ENCODE peak calls at places on chromosomes 16 and 17, in six cellular contexts. X is mesothelial cell of epicardium; Z is activated CD8-positive, alpha-beta T cell treated with anti-CD3 and anti-CD28 coated beads, Interleukin-2, amount 10 ng/mL, durations not matched to agents 7 days and 5 days; K is activated CD4-positive, alpha-beta T cell treated with anti-CD3 and anti-CD28 coated beads, Interleukin-2, amount 10 ng/mL, durations not matched to agents 7 days and 5 days; E is EH; G is GM19239. M is an unnamed sample.

GRCh38 chr16:67945392-67945933 is 1.5 kb upstream of the LCAT start:
- DNase-seq in X (no peak), K (no peak), G (no peak), Z (no peak), E (no peak), M (no peak)

GRCh38 chr16:85254051-85254450 is 141.8 kb upstream of the CIBAR2 start:
- DNase-seq in G (no peak), Z (no peak), X (no peak), E (no peak), K (no peak), M (no peak)

GRCh38 chr16:51500306-51500705 is 349.2 kb upstream of the SALL1 start:
- DNase-seq in Z (no peak), E (peak; percentile 29), G (no peak), X (no peak), K (no peak), M (no peak)

GRCh38 chr17:42288078-42288984 is at the start of gene STAT5A:
- DNase-seq in K (peak; percentile 85), X (no peak), G (peak; percentile 76), E (peak; percentile 83), Z (peak; percentile 90), M (peak; percentile 67)

GRCh38 chr16:31184888-31185287 is 4.9 kb downstream of the FUS start:
- DNase-seq in G (no peak), K (no peak), E (no peak), Z (no peak), X (no peak), M (no peak)

GRCh38 chr16:31190061-31190460 is 10.1 kb downstream of the FUS start:
- DNase-seq in Z (no peak), K (no peak), X (no peak), E (no peak), G (no peak), M (no peak)

GRCh38 chr17:28953444-28954118 is 2.3 kb upstream of the PHF12 start:
- DNase-seq in Z (peak; percentile 70), E (peak; percentile 42), X (no peak), K (peak; percentile 61), G (peak; percentile 54), M (peak; percentile 44)

GRCh38 chr16:3158498-3159314 is 23.9 kb downstream of the ZNF213 start:
- DNase-seq in X (peak; percentile 83), E (peak; percentile 87), G (peak; percentile 66), K (peak; percentile 96), Z (peak; percentile 97), M (peak; percentile 55)

GRCh38 chr16:89261691-89262563 is 44.4 kb downstream of the ZNF778 start:
- DNase-seq in E (peak; percentile 41), X (no peak), K (no peak), G (no peak), Z (no peak), M (no peak)

GRCh38 chr17:40362696-40363479 is 1.6 kb downstream of the GJD3 start:
- DNase-seq in E (peak; percentile 81), K (peak; percentile 91), Z (peak; percentile 93), G (peak; percentile 96), X (peak; percentile 62), M (peak; percentile 76)

GRCh38 chr17:72788950-72789585 is 303.4 kb downstream of the SLC39A11 start:
- DNase-seq in E (peak; percentile 66), Z (no peak), K (no peak), G (no peak), X (no peak), M (no peak)

GRCh38 chr16:86634290-86634689 is 55.9 kb downstream of the FOXL1 start:
- DNase-seq in X (no peak), G (no peak), K (no peak), E (peak; percentile 58), Z (no peak), M (no peak)

GRCh38 chr16:73173396-73173795 is 125.5 kb upstream of the ZFHX3 start:
- DNase-seq in X (no peak), Z (no peak), E (peak; percentile 31), K (no peak), G (no peak), M (no peak)

GRCh38 chr17:35660902-35661301 is 70.5 kb upstream of the RASL10B start:
- DNase-seq in G (no peak), K (no peak), E (peak; percentile 15), Z (no peak), X (no peak), M (no peak)

GRCh38 chr17:53571342-53571741 is 251.4 kb upstream of the KIF2B start:
- DNase-seq in Z (no peak), K (no peak), E (no peak), X (no peak), G (no peak), M (no peak)

GRCh38 chr16:26111900-26112299 is 420.1 kb downstream of the HS3ST4 start:
- DNase-seq in G (no peak), K (no peak), Z (no peak), E (no peak), X (no peak), M (no peak)

GRCh38 chr16:27315333-27316037 is 1.7 kb downstream of the IL4R start:
- DNase-seq in G (no peak), E (peak; percentile 54), X (no peak), K (peak; percentile 73), Z (peak; percentile 77), M (no peak)

GRCh38 chr16:27332105-27332504 is 18.3 kb downstream of the IL4R start:
- DNase-seq in Z (no peak), X (no peak), G (no peak), E (peak; percentile 7), K (no peak), M (peak; percentile 4)

GRCh38 chr16:3645504-3646347 is 8.8 kb upstream of the DNASE1 start:
- DNase-seq in Z (no peak), X (no peak), E (peak; percentile 23), G (no peak), K (no peak), M (no peak)

GRCh38 chr17:17497845-17498520 is 1.8 kb upstream of the RASD1 start:
- DNase-seq in G (no peak), Z (no peak), K (no peak), E (no peak), X (no peak), M (no peak)

GRCh38 chr16:27726621-27727275 is 176.8 kb downstream of the KATNIP start:
- DNase-seq in K (no peak), Z (no peak), G (no peak), X (no peak), E (peak; percentile 51), M (no peak)

GRCh38 chr16:6206080-6206479 is 1108.5 kb upstream of the EEF2KMT start:
- DNase-seq in K (no peak), X (no peak), E (no peak), G (no peak), Z (no peak), M (no peak)

GRCh38 chr17:79668344-79669250 is 57.7 kb upstream of the RBFOX3 start:
- DNase-seq in Z (no peak), G (no peak), X (no peak), K (no peak), E (no peak), M (no peak)